ENCODE peak calls at places on chromosomes 7 and 10, in five cellular contexts. C is Calu3, P is PC-9, H is B cell, Q is progenitor cell of endocrine pancreas. T is an unnamed sample.

GRCh38 chr10:5523796-5524574 is 776 bp upstream of the CALML3 start:
- DNase-seq in Q (no peak), P (no peak), C (no peak), H (no peak), T (no peak)

GRCh38 chr10:77756319-77757232 is 119.0 kb upstream of the KCNMA1 start:
- DNase-seq in H (no peak), C (peak), Q (peak), P (peak), T (peak)

GRCh38 chr10:75358835-75359421 is 42.6 kb downstream of the ZNF503 start:
- DNase-seq in Q (no peak), H (no peak), C (peak), P (peak), T (no peak)

GRCh38 chr10:122768033-122768745 is 68.5 kb upstream of the C10orf120 start:
- DNase-seq in Q (no peak), P (no peak), H (no peak), C (no peak), T (no peak)

GRCh38 chr7:139774376-139774775 is 3.4 kb downstream of the HIPK2 start:
- DNase-seq in Q (no peak), C (no peak), P (peak), H (no peak), T (no peak)

GRCh38 chr10:91909178-91909677 is at the start of gene FGFBP3:
- DNase-seq in H (peak), Q (peak), P (peak), C (no peak), T (peak)

GRCh38 chr10:133334495-133335237 is 2.0 kb downstream of the CALY start:
- DNase-seq in Q (no peak), H (no peak), C (no peak), P (no peak), T (no peak)

GRCh38 chr7:40015790-40016296 is 65.8 kb downstream of the CDK13 start:
- DNase-seq in P (no peak), C (peak), H (peak), Q (no peak), T (peak)

GRCh38 chr7:1544178-1544895 is 11.7 kb downstream of the TMEM184A start:
- DNase-seq in Q (no peak), H (no peak), C (no peak), P (no peak), T (no peak)

GRCh38 chr10:24344695-24345473 is 135.9 kb downstream of the KIAA1217 start:
- DNase-seq in Q (no peak), H (no peak), P (no peak), C (no peak), T (no peak)

GRCh38 chr10:110457851-110458582 is 39.7 kb upstream of the DUSP5 start:
- DNase-seq in H (peak), C (no peak), Q (no peak), P (no peak), T (peak)

GRCh38 chr7:35735396-35735795 is 40.5 kb upstream of the HERPUD2 start:
- DNase-seq in C (no peak), Q (no peak), H (no peak), P (no peak), T (no peak)

GRCh38 chr7:44771358-44771757 is 22.7 kb downstream of the ZMIZ2 start:
- DNase-seq in Q (no peak), H (no peak), C (no peak), P (no peak), T (no peak)

GRCh38 chr10:130749911-130750310 is 561.6 kb downstream of the TCERG1L start:
- DNase-seq in P (no peak), H (no peak), C (no peak), Q (no peak), T (no peak)

DNA sequence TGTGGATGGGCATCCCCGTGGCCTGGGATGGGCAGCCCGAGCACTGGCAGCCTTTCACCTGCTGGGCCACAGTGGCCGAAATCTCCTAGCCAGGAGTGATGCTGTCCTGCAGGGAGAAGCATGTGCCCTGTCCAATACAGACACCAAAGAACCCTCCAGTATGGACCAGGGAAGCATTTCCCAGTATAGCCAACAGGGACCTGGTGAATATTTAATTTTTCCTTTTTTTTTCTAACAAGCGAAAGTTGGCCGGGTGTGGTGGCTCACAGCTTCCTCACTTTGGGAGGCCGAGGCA is 11.0 kb downstream of the IMPDH1 start:
- DNase-seq in P (no peak), Q (no peak), H (no peak), C (no peak), T (no peak)
- TF ChIP-seq CTCF in P (peak), Q (peak), H (peak), C (peak), T (no peak)

GRCh38 chr7:113751547-113751946 is 167.3 kb downstream of the PPP1R3A start:
- DNase-seq in Q (no peak), P (no peak), C (no peak), H (no peak), T (no peak)

GRCh38 chr7:113752689-113753088 is 166.1 kb downstream of the PPP1R3A start:
- DNase-seq in P (no peak), C (no peak), Q (no peak), H (no peak), T (no peak)

GRCh38 chr7:113756250-113756649 is 162.6 kb downstream of the PPP1R3A start:
- DNase-seq in C (no peak), P (no peak), Q (no peak), H (no peak), T (no peak)

GRCh38 chr7:113752289-113752688 is 166.5 kb downstream of the PPP1R3A start:
- DNase-seq in Q (no peak), H (no peak), P (no peak), C (no peak), T (no peak)
- TF ChIP-seq CTCF in Q (no peak), H (no peak), P (no peak), C (no peak), T (no peak)

GRCh38 chr7:38335490-38336135 is 62.2 kb upstream of the TARP start:
- DNase-seq in C (peak), H (peak), P (peak), Q (peak), T (peak)
- TF ChIP-seq CTCF in C (peak), H (peak), P (peak), Q (peak), T (peak)

DNA sequence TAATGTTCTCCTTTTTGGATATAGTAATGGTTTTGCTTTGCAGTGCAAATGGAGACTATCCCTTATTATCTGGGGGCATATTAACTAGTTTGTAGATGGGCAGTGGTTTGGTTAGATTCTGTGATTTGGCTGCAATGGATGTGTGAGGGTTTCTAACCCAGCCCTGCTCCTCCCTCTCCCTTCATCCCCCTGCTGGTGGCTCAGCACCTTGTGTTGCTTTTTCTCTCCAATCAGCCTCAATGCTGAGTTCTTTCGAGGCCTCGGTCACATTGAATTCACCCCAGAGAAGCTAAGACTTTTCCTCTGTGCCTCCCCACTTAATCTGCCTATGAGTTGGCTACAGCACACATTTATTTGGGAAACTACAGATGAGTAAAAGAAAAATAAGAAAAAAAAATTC is 120.0 kb downstream of the MALRD1 start:
- DNase-seq in C (peak), Q (no peak), H (no peak), P (no peak), T (no peak)
- TF ChIP-seq CTCF in C (no peak), Q (peak), H (no peak), P (no peak), T (no peak)

GRCh38 chr10:13048762-13049161 is 47.2 kb upstream of the CCDC3 start:
- DNase-seq in P (no peak), Q (no peak), C (no peak), H (no peak), T (no peak)

GRCh38 chr10:13047529-13048206 is 46.2 kb upstream of the CCDC3 start:
- DNase-seq in P (no peak), H (no peak), Q (no peak), C (no peak), T (no peak)

GRCh38 chr10:13051126-13051694 is 48.8 kb upstream of the OPTN start:
- DNase-seq in Q (no peak), H (no peak), P (no peak), C (no peak), T (no peak)

GRCh38 chr10:13046861-13047528 is 45.5 kb upstream of the CCDC3 start:
- DNase-seq in C (no peak), P (no peak), H (no peak), Q (no peak), T (no peak)

DNA sequence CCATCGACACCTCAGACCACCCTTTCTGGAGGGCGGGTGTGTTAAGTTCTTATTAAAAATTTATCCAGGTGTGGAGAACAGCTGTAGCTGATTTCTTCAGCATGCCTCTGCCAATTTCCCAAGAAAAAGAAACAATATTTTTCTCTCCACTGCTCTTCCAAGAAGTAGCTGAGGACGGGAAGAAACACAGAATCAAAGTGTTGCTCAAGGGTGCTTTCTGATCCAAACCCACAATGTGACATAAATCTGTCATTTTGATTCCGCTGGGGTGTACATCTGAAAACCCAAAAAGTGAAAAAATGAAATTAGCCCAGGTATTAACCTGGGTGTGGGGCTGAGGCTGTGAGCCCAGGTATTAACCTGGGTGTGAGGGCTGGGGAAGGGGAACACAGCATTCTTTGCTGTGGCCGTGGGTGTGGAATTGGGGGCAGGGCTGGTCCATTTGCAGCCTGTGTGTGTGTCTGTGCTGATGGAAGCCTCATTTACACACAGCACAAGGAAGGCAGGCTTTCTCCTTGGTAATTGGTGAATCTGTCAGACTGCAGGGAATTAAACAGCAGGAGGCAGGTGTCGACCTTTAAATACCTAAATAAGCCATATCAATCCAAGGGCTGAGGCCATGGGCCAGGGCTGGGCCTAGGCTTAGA is 48.4 kb upstream of the CCDC3 start:
- DNase-seq in P (no peak), H (no peak), Q (no peak), C (no peak), T (no peak)
- TF ChIP-seq CTCF in P (no peak), H (no peak), Q (no peak), C (no peak), T (no peak)

GRCh38 chr7:50590535-50590934 is 25.3 kb upstream of the DDC start:
- DNase-seq in P (no peak), C (no peak), H (no peak), Q (no peak), T (no peak)

GRCh38 chr7:50587737-50588136 is 22.5 kb upstream of the DDC start:
- DNase-seq in H (no peak), P (no peak), C (no peak), Q (no peak), T (no peak)

GRCh38 chr7:50591098-50591479 is 25.9 kb upstream of the DDC start:
- DNase-seq in H (no peak), C (no peak), Q (no peak), P (no peak), T (no peak)

GRCh38 chr7:50589362-50589761 is 24.2 kb upstream of the DDC start:
- DNase-seq in C (no peak), H (no peak), P (no peak), Q (no peak), T (no peak)

DNA sequence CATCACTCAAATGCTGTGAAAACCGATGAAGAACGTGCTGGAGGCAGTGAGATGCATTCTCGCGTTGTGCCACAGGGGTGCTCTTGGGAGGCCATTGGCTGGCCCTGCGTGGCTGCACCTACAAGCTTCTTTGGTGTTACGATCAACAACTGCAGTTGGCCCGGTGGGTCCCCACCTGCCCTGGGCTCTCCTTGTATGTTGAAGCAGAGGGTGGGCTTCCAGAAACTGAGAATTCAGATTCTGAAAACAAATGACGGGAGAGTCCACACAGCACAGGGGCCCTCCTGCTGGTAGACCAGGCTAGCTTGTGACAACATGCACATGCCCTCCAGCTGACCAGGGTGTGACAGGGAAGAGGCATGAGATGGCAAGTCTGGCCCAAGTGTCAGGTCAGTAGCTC is 23.7 kb upstream of the DDC start:
- DNase-seq in P (no peak), H (no peak), Q (no peak), C (no peak), T (no peak)
- TF ChIP-seq CTCF in P (no peak), H (no peak), Q (peak), C (peak), T (no peak)

DNA sequence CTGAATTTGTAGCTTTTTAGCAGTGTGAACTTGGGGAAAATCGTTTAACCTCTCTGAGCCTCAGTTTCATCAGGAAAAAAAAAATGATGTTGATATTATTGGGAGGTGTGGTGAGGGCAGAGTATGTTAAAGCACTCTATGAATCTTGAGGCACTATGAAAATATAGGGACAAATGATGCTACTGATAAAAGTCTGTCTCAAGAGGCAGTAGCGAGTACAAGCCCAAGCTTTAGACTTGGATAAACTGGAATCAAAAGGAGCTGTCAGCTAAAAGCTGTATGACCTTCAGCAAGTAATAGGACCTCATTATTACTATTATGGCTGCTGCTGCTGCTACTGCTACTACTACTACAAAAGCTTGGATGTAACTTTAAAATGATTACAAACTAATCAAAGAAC is 8.4 kb downstream of the ZNF277 start:
- DNase-seq in P (no peak), H (no peak), Q (no peak), C (no peak), T (no peak)
- TF ChIP-seq CTCF in P (no peak), H (no peak), Q (no peak), C (no peak), T (no peak)

DNA sequence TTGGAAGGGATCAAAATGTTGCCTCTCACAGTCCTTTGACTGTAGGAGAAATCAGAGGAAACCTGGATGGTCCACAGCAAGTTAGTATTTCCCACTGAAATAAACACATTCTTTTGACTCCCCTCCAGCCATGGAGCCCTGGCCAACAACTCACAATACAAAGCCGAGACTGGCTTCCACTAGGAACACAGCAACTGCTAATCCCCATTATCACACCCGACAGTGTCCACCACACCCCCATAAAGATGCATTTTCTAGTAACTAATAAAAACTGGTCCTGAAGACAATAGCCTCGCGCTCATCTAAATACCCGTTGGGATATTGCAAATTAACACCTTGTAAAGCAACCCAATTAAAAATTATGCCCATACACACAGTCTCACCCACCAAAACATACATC is 768 bp upstream of the MACROH2A2 start:
- DNase-seq in C (no peak), P (no peak), H (no peak), Q (no peak), T (no peak)
- TF ChIP-seq CTCF in C (no peak), P (no peak), H (no peak), Q (no peak), T (no peak)

GRCh38 chr10:93485690-93486089 is 3.6 kb upstream of the MYOF start:
- DNase-seq in C (no peak), H (no peak), Q (no peak), P (no peak), T (no peak)
- TF ChIP-seq CTCF in C (no peak), H (no peak), Q (peak), P (no peak), T (no peak)

DNA sequence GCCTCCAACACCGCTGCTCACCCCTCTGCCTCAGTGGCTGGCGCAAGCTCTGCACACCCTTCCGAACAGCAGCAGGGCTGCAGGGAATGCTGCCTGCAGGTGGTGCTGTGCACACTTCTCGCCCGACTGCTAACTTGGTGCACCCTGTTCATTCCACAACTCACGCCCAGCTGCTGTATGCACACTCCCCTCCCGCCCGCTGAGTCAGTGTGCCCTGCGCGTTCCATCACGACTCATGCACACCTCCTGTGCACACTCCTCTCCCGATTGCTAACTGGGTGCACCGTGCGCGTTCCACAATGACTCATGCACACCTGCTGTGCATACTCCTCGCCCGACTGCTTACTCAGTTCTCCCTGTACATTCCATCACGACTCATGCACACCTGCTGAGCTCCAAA is 21.5 kb downstream of the ADARB2 start:
- DNase-seq in C (peak), H (no peak), Q (peak), P (no peak), T (no peak)
- TF ChIP-seq CTCF in C (no peak), H (no peak), Q (peak), P (no peak), T (no peak)